ENCODE peak calls at places on chromosomes 12 and 14, in seven cellular contexts. Y is cardiac fibroblast, B is cardiac muscle cell, A is kidney epithelial cell, J is brain microvascular endothelial cell, Q is colonic mucosa, H is endothelial cell of umbilical vein. I is an unnamed sample.

GRCh38 chr14:100736269-100737180 is 9.8 kb downstream of the DLK1 start:
- DNase-seq in Y (no peak), B (no peak), A (no peak), J (no peak), Q (no peak), H (no peak), I (no peak)

GRCh38 chr14:52188381-52188780 is 79.1 kb upstream of the PTGDR start:
- DNase-seq in Y (no peak), B (peak), A (no peak), J (no peak), Q (no peak), H (no peak), I (peak)

GRCh38 chr12:32903318-32903717 is 6.7 kb upstream of the PKP2 start:
- DNase-seq in Y (no peak), B (no peak), A (no peak), J (no peak), Q (no peak), H (no peak), I (no peak)

GRCh38 chr12:98656289-98657101 is 11.4 kb downstream of the APAF1 start:
- DNase-seq in Y (no peak), B (no peak), A (no peak), J (no peak), Q (no peak), H (peak), I (no peak)

GRCh38 chr12:4041191-4041885 is 168.1 kb upstream of the PARP11 start:
- DNase-seq in Y (no peak), B (no peak), A (no peak), J (no peak), Q (peak), H (no peak), I (no peak)

GRCh38 chr14:26993541-26993940 is 395.7 kb upstream of the NOVA1 start:
- DNase-seq in Y (no peak), B (no peak), A (no peak), J (no peak), Q (no peak), H (peak), I (no peak)

GRCh38 chr12:126727656-126728055 is 1539.3 kb upstream of the TMEM132C start:
- DNase-seq in Y (no peak), B (no peak), A (no peak), J (no peak), Q (no peak), H (no peak), I (no peak)

GRCh38 chr12:70661762-70662161 is 24.5 kb upstream of the PTPRB start:
- DNase-seq in Y (peak), B (peak), A (peak), J (peak), Q (no peak), H (peak), I (peak)

GRCh38 chr12:13278249-13278787 is 81.8 kb downstream of the EMP1 start:
- DNase-seq in Y (peak), B (peak), A (peak), J (peak), Q (peak), H (peak), I (peak)

GRCh38 chr14:39339003-39339402 is 93.2 kb downstream of the FBXO33 start:
- DNase-seq in Y (no peak), B (no peak), A (no peak), J (no peak), Q (no peak), H (no peak), I (no peak)

GRCh38 chr12:53972152-53972702 is 699 bp upstream of the HOXC11 start:
- DNase-seq in Y (no peak), B (no peak), A (no peak), J (no peak), Q (no peak), H (no peak), I (peak)

GRCh38 chr12:121975029-121975428 is 46.7 kb upstream of the BCL7A start:
- DNase-seq in Y (no peak), B (no peak), A (no peak), J (no peak), Q (no peak), H (no peak), I (no peak)

GRCh38 chr12:93798279-93798678 is 121.1 kb downstream of the CRADD start:
- DNase-seq in Y (no peak), B (no peak), A (no peak), J (no peak), Q (no peak), H (no peak), I (no peak)

GRCh38 chr12:67299526-67299925 is 30.4 kb downstream of the CAND1 start:
- DNase-seq in Y (no peak), B (no peak), A (no peak), J (no peak), Q (no peak), H (no peak), I (no peak)

GRCh38 chr12:109085590-109085989 is 7.7 kb downstream of the ALKBH2 start:
- DNase-seq in Y (no peak), B (no peak), A (no peak), J (no peak), Q (no peak), H (no peak), I (no peak)

GRCh38 chr12:78641837-78642423 is 222.6 kb upstream of the SYT1 start:
- DNase-seq in Y (peak), B (peak), A (no peak), J (no peak), Q (no peak), H (no peak), I (peak)

GRCh38 chr12:52865090-52865944 is 16.5 kb upstream of the KRT78 start:
- DNase-seq in Y (peak), B (peak), A (no peak), J (peak), Q (peak), H (peak), I (peak)
- TF ChIP-seq CTCF in Y (peak), B (peak), A (peak), J (peak), Q (peak), H (peak), I (peak)

DNA sequence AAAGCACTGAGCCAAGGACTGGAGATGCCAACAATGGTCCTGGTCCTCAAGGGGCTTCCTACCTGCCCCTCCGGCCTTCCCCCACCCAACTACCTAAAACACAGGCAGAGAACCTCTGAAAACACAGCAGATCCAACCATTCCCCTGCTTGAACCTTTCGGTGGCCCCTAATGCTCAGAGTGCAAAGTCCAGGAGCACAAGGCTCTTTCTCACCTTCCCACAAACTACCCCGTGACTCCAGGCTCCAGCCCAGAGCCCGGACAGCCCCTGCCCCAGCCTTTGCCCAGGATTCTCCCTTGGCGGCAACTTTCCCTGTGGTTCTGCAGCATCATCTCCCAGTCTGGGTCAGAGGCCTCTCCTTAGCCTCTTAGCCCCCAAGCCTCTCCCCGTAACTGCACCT is 1.6 kb upstream of the CD9 start:
- DNase-seq in Y (no peak), B (no peak), A (no peak), J (no peak), Q (peak), H (no peak), I (no peak)
- H3K4me3 ChIP-seq in Y (no peak), B (no peak), A (no peak), J (no peak), Q (no peak), H (no peak), I (no peak)

DNA sequence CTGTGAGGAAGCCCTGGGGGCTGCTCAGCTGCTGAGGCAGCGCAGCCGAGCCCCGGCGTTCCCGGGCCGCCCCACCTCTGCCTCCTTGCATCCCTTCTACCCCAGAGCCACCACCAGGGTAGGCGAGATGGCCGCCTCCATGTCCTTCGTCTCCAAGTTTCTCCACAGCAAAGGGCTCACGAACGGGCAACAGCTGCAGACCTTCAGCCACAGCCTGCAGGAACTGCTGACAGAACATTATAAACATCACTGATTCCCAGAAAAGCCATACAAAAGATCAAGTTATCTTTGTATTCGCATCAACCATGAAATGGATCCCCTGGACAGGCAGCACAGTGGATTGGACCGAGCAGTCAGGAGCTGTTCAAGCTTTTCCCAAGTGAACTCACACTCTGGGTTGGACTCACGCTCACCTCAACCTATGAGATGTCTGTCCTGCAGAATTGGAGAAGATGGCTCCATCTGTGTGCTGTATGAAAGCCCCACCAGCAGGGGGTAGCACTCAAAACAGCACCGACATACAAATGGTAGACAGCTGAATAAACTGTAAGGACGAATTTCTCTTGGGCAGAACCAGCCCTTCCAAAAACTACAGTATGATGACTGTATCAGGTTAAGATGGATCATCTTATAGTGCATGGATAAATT is 19.4 kb upstream of the A2M start:
- DNase-seq in Y (no peak), B (no peak), A (no peak), J (no peak), Q (no peak), H (peak), I (no peak)
- TF ChIP-seq CTCF in Y (no peak), B (no peak), A (peak), J (no peak), Q (no peak), H (peak), I (no peak)

DNA sequence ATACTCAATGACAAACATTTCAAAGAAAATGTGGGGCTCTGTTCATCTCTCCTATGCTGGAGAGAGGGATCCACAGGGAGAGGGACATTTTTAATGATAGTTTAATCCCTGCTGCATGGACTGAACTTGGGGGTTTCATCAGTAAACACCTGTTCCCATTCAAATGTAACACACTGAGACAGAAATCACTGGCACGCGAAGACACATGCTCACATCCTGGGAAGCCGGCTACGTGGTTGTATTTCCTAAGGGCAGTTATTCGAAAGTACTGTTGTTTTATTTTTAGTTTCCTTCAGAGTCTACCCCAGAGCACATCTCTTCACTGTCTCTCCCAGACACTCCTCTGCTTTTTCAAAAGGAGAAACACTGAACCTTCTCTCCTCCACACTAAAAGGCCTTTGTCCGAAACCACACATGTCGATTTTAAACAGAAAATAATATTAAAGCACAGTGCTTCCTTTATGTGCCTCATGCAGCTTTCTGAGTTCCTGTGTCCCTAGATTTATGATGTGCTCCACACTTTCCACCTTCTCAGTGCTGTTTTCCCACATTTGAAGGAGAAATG is 52.8 kb downstream of the PTHLH start:
- DNase-seq in Y (no peak), B (no peak), A (no peak), J (no peak), Q (no peak), H (no peak), I (no peak)
- H3K4me3 ChIP-seq in Y (no peak), B (no peak), A (no peak), J (no peak), Q (no peak), H (no peak), I (no peak)

DNA sequence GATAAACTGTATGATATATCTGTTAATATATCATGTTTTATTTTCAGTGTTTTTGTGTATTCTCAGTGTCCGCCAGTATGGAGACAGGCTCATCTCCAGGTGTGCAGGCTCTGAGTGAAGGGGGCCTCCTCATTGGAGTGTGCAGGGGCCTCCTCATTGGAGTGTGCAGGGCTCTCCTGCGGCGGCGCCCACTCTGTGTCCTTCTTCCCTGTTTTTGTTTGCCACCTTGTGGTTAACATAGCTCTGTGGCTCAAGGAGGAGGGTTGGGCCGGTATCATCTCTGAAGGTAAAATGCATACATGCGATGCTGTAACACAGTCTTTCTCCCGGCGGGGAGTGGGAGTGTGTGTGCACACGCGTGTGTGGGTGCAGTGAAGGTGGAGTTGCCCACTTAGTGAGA is 429.5 kb downstream of the ZFP36L1 start:
- DNase-seq in Y (no peak), B (no peak), A (no peak), J (no peak), Q (no peak), H (no peak), I (no peak)
- TF ChIP-seq CTCF in Y (no peak), B (no peak), A (no peak), J (peak), Q (no peak), H (no peak), I (no peak)

DNA sequence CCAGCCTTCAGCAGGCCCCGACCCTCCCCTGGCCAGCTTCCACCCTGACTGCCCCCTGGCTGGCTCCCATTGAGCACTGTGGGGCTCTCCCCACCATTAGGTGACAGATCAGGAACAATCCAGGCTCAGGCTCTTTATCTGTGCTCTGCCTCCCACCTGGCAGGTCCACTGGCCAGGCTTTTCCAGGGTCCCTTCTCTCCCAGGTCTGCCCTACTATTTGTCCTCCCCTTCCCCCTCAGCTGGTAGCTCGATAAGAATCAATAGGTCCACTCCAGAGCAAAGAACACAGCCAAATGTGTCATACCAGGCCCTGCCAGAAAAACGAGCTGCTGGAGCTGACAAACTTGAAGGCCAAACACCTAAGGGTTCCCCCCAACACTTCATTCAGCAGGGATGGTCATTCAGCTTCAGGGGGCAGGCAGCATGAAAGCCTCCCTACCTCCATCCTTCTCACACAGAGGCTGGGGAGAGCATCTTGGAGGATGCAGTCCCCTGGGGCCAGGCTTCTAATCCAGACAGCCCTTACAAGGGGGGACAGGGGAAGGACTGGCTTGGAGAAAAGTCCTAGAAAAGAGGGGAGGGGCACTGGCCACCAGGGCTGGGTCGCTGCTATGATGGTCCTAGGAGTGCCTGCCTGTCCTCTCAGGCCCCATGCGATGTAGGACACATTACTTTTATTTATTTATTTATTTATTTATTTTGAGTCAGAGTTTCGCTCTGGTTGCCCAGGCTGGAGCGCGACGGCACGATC is 1.9 kb upstream of the KRT18 start:
- DNase-seq in Y (no peak), B (no peak), A (no peak), J (no peak), Q (no peak), H (peak), I (no peak)
- H3K4me3 ChIP-seq in Y (no peak), B (no peak), A (no peak), J (no peak), Q (no peak), H (no peak), I (no peak)